ENCODE peak calls at places on chromosomes 7 and 10, in nine cellular contexts. B is left colon; G is progenitor cell of endocrine pancreas; L is activated T-helper 1 cell treated with anti-CD3 and anti-CD28 coated beads, Interleukin-2, amount 50 U/mL, for 16 hours; J is CD8-positive, alpha-beta T cell; A is sciatic nerve; Y is stimulated activated CD4-positive, alpha-beta T cell treated with anti-CD3 and anti-CD28 coated beads, Interleukin-4, amount 100 ng/mL, for 24 hours; N is non-pigmented ciliary epithelial cell; W is trophoblast cell. E is an unnamed sample.
A peak's percentile ranks its signal among the peaks of the same experiment; 100 is the strongest.

GRCh38 chr10:66472156-66472555 is 453.7 kb upstream of the LRRTM3 start:
- DNase-seq in J (no peak), L (no peak), G (no peak), W (no peak), A (no peak), B (no peak), N (no peak), Y (no peak), E (no peak)

GRCh38 chr10:60283397-60283796 is 106.3 kb downstream of the ANK3 start:
- DNase-seq in Y (no peak), A (no peak), W (no peak), L (no peak), N (no peak), J (no peak), G (no peak), B (no peak), E (no peak)

GRCh38 chr7:112997831-112998230 is 88.8 kb downstream of the GPR85 start:
- DNase-seq in L (no peak), B (no peak), N (no peak), W (no peak), A (no peak), J (no peak), Y (no peak), G (no peak), E (no peak)

GRCh38 chr7:82959528-82959927 is 203.2 kb downstream of the PCLO start:
- DNase-seq in Y (no peak), N (no peak), B (no peak), J (no peak), L (no peak), G (no peak), W (no peak), A (no peak), E (no peak)

GRCh38 chr10:45235823-45236222 is 79.6 kb downstream of the OR13A1 start:
- DNase-seq in N (no peak), Y (no peak), A (no peak), W (no peak), G (no peak), J (no peak), B (no peak), L (no peak), E (no peak)

GRCh38 chr10:60170250-60170649 is 219.4 kb downstream of the ANK3 start:
- DNase-seq in A (no peak), B (no peak), Y (no peak), G (no peak), J (no peak), L (no peak), W (peak; percentile 56), N (no peak), E (no peak)

GRCh38 chr10:77431209-77431611 is 206.4 kb downstream of the KCNMA1 start:
- DNase-seq in G (no peak), N (no peak), W (peak; percentile 13), B (no peak), L (no peak), J (no peak), Y (no peak), A (no peak), E (no peak)

GRCh38 chr7:40804477-40805215 is 669.8 kb downstream of the SUGCT start:
- DNase-seq in G (no peak), B (no peak), L (no peak), Y (no peak), N (no peak), W (no peak), A (no peak), J (no peak), E (no peak)

GRCh38 chr7:108570146-108570755 is 577 bp downstream of the DNAJB9 start:
- DNase-seq in W (peak; percentile 74), J (peak; percentile 43), A (no peak), G (no peak), L (no peak), N (no peak), Y (peak; percentile 50), B (peak; percentile 64), E (no peak)

GRCh38 chr7:37833107-37833817 is 15.1 kb upstream of the NME8 start:
- DNase-seq in Y (peak; percentile 43), N (peak; percentile 6), B (no peak), G (no peak), L (no peak), J (peak; percentile 41), W (peak; percentile 72), A (peak; percentile 74), E (no peak)

GRCh38 chr7:2016761-2017482 is 215.8 kb downstream of the MAD1L1 start:
- DNase-seq in Y (no peak), N (no peak), A (peak; percentile 45), B (no peak), L (no peak), W (no peak), J (peak; percentile 12), G (no peak), E (no peak)